ENCODE peak calls at places on chromosomes 1 and 21, in eight cellular contexts. Y, X, E, N, I, G, A and R are unnamed samples.

GRCh38 chr1:153583976-153584375 is 18.3 kb upstream of the S100A2 start:
- DNase-seq in Y (no peak), X (no peak), E (no peak), N (no peak), I (no peak), G (no peak), A (no peak), R (no peak)

GRCh38 chr1:9573723-9574122 is 15.0 kb upstream of the TMEM201 start:
- DNase-seq in Y (no peak), X (no peak), E (no peak), N (no peak), I (no peak), G (no peak), A (no peak), R (no peak)

GRCh38 chr1:51627672-51628071 is 10.8 kb downstream of the OSBPL9 start:
- DNase-seq in Y (no peak), X (peak), E (no peak), N (no peak), I (no peak), G (no peak), A (no peak), R (no peak)

GRCh38 chr1:226185153-226186036 is 1.1 kb downstream of the ACBD3 start:
- DNase-seq in Y (no peak), X (peak), E (no peak), N (no peak), I (no peak), G (no peak), A (no peak), R (no peak)

GRCh38 chr1:239893127-239893731 is 198.5 kb upstream of the FMN2 start:
- DNase-seq in Y (no peak), X (no peak), E (no peak), N (no peak), I (peak), G (no peak), A (no peak), R (no peak)

GRCh38 chr1:184021666-184022198 is 15.8 kb downstream of the COLGALT2 start:
- DNase-seq in Y (no peak), X (no peak), E (no peak), N (no peak), I (no peak), G (no peak), A (no peak), R (no peak)

GRCh38 chr1:5507340-5507739 is 484.9 kb downstream of the NPHP4 start:
- DNase-seq in Y (no peak), X (no peak), E (no peak), N (no peak), I (no peak), G (no peak), A (no peak), R (no peak)

GRCh38 chr1:109040627-109041613 is 982 bp downstream of the WDR47 start:
- DNase-seq in Y (peak), X (peak), E (no peak), N (peak), I (peak), G (peak), A (peak), R (no peak)

GRCh38 chr1:93738075-93738622 is 56.5 kb upstream of the BCAR3 start:
- DNase-seq in Y (no peak), X (no peak), E (no peak), N (no peak), I (no peak), G (no peak), A (no peak), R (no peak)

GRCh38 chr1:241531195-241532172 is 694 bp upstream of the KMO start:
- DNase-seq in Y (no peak), X (peak), E (no peak), N (no peak), I (no peak), G (no peak), A (no peak), R (no peak)

GRCh38 chr1:42765271-42765670 is 1.6 kb downstream of the P3H1 start:
- DNase-seq in Y (no peak), X (peak), E (no peak), N (no peak), I (no peak), G (no peak), A (no peak), R (no peak)

GRCh38 chr1:42767510-42767924 is 468 bp downstream of the C1orf50 start:
- DNase-seq in Y (no peak), X (no peak), E (no peak), N (no peak), I (no peak), G (no peak), A (no peak), R (no peak)

GRCh38 chr1:42765832-42766722 is 751 bp downstream of the P3H1 start:
- DNase-seq in Y (peak), X (peak), E (peak), N (peak), I (peak), G (peak), A (no peak), R (peak)

GRCh38 chr1:42768172-42768571 is 1.1 kb downstream of the C1orf50 start:
- DNase-seq in Y (no peak), X (no peak), E (no peak), N (no peak), I (no peak), G (no peak), A (no peak), R (no peak)

GRCh38 chr1:42766723-42767509 is at the start of the genes C1orf50 and P3H1:
- DNase-seq in Y (peak), X (peak), E (peak), N (peak), I (peak), G (peak), A (peak), R (peak)
- TF ChIP-seq POLR2A in Y (peak), X (peak), E (peak), N (peak), I (peak), G (peak), A (peak), R (peak)

DNA sequence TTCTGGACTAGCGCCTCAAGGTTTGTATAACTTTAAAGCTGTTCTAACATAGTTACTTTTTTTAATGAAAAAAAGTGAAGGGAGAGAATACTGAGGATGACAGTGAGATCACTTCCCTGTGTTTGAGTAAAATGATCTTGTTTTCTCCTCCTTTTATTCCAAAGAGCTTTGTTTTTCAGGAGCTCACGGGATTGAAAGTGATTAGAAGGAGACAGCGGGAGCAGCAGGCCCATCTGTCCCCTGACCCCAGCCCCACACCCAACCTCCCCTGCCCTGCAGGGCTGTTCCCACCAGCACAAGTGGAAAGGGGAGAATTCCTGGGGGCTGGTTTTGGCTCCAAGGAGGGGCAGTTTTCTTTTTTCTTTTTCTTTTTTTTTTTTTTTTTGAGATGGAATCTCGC is 2.1 kb upstream of the DNMT3L start:
- DNase-seq in Y (no peak), X (no peak), E (no peak), N (no peak), I (no peak), G (no peak), A (no peak), R (no peak)
- TF ChIP-seq CTCF in Y (no peak), X (no peak), E (no peak), N (no peak), I (no peak), G (no peak), A (no peak), R (no peak)

GRCh38 chr1:223334156-223334555 is 29.8 kb downstream of the SUSD4 start:
- DNase-seq in Y (no peak), X (no peak), E (no peak), N (no peak), I (no peak), G (no peak), A (no peak), R (no peak)
- TF ChIP-seq POLR2A in Y (no peak), X (no peak), E (no peak), N (no peak), I (no peak), G (no peak), A (no peak), R (no peak)

DNA sequence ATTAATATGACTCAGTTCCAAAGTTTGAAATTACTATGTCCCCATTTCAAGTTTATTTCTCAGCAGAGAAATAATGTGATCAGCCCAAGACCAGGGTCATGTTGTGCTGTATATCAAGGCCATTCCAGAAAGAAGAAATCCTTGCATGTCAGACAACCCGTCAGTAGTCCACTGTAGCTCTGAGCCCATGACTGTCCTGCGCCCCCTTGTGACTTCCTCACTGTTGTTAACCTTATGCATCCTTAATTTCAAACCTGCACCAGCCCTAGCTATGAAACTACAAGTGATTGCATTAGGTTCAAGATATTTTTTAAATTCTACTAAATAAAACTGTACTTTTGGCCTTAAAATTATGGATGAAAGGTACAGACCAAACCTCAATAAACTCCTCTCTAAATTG is 133.0 kb downstream of the LRRC7 start:
- DNase-seq in Y (no peak), X (peak), E (no peak), N (no peak), I (peak), G (no peak), A (no peak), R (no peak)
- TF ChIP-seq CTCF in Y (no peak), X (peak), E (no peak), N (no peak), I (peak), G (no peak), A (no peak), R (no peak)

GRCh38 chr1:235367000-235367908 is at the start of gene TBCE:
- DNase-seq in Y (peak), X (peak), E (peak), N (peak), I (peak), G (peak), A (peak), R (peak)
- TF ChIP-seq POLR2A in Y (peak), X (peak), E (no peak), N (peak), I (peak), G (peak), A (peak), R (no peak)

GRCh38 chr1:210233216-210233494 is 559 bp downstream of the SERTAD4 start:
- DNase-seq in Y (no peak), X (peak), E (no peak), N (peak), I (no peak), G (no peak), A (no peak), R (peak)

GRCh38 chr1:210231846-210232523 is 611 bp upstream of the SERTAD4 start:
- DNase-seq in Y (no peak), X (no peak), E (no peak), N (peak), I (no peak), G (peak), A (no peak), R (no peak)

GRCh38 chr1:210233495-210234253 is 1.1 kb downstream of the SERTAD4 start:
- DNase-seq in Y (peak), X (peak), E (no peak), N (peak), I (peak), G (peak), A (no peak), R (peak)

GRCh38 chr1:210234254-210234747 is 1.7 kb downstream of the SERTAD4 start:
- DNase-seq in Y (no peak), X (peak), E (no peak), N (no peak), I (no peak), G (peak), A (no peak), R (no peak)

DNA sequence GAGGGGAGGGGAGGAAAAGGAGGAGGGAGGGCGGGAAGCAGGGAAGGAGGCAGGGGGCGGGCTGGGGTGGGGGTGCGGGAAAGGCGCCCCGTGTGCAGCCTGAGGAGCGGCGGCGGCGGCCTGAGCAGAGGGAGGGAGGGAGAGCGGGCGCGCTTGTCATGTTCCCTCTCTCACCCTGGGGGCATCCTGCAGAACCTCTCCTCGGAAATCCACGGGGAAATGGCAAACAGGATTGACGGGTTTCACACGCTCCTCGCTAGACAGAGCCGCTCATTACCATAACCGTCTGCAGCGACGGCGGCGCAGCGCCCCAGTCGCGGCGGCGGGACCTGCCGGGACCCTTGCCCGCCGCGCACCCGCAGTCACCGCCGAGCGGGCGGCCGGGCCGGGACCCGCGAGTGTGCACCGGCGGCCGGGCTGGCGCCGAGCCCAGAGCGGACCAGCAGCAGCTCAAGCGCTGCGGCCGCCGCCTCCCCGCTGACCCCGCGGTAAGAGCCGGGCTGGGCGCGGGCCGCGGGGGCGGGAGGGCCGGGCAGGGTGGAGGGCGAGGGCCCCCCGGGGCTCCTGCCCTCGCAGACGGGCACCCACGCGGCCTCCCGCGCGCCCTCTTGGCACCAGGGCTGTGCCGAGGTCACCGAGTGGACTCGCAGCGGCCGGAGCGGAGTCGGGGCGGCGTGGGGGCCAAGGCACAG is at the start of gene SERTAD4:
- DNase-seq in Y (peak), X (peak), E (peak), N (peak), I (peak), G (peak), A (no peak), R (peak)
- TF ChIP-seq CTCF in Y (no peak), X (no peak), E (no peak), N (no peak), I (no peak), G (no peak), A (no peak), R (no peak)

DNA sequence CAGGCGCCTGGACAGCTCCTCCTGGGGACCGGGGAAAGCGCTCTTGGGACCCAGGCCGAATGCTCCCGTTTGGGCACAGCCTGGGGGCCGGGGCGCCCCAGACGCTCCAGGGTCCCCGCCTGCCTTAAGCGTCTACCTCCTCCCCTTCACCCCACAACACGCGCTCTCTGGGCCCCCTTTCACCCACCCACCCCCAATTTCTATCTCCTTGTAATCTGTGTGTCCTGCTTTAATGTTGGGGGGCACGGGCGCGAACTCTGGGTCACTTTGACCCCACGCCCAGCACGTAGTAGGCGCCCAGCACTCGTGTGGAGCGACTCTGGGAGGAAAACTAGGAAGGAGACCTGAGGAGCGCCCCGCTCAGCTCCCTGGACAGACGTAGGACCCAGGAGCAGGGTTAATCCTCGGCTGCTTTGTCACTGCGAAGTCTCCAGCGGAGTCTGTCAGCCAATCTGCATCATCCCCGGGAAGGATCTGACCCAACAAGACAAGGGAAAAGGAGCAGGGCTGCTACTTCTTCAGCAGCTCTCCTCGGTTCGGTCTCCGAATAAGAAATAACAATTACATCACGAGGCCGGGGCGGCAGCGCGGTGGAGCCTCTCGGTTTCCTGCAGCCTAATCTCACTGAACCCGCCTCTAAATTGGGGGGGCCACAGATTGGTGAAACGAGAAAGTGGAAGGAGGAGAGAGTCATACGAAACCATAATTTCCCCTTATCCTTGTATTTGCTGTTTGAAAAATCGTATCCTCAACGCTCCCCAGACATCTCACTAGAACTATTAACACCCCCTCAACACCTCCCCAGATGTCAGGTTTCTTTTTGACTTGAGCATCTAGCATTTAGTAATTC is 806 bp upstream of the NRIP1 start:
- DNase-seq in Y (peak), X (peak), E (peak), N (peak), I (peak), G (peak), A (peak), R (peak)
- TF ChIP-seq POLR2A in Y (peak), X (peak), E (peak), N (peak), I (peak), G (peak), A (peak), R (peak)

GRCh38 chr21:27831821-27832569 is 865.1 kb upstream of the ADAMTS5 start:
- DNase-seq in Y (no peak), X (no peak), E (no peak), N (no peak), I (no peak), G (no peak), A (no peak), R (no peak)
- TF ChIP-seq CTCF in Y (no peak), X (no peak), E (no peak), N (no peak), I (no peak), G (no peak), A (no peak), R (no peak)

GRCh38 chr1:150601540-150601939 is 22.1 kb upstream of the MCL1 start:
- DNase-seq in Y (no peak), X (no peak), E (no peak), N (no peak), I (no peak), G (no peak), A (no peak), R (no peak)

GRCh38 chr1:150606743-150607142 is 22.7 kb downstream of the ENSA start:
- DNase-seq in Y (no peak), X (no peak), E (no peak), N (no peak), I (no peak), G (no peak), A (no peak), R (no peak)

GRCh38 chr1:150609726-150610125 is 19.7 kb downstream of the ENSA start:
- DNase-seq in Y (no peak), X (peak), E (no peak), N (no peak), I (no peak), G (no peak), A (no peak), R (no peak)

GRCh38 chr1:150604226-150604588 is 24.8 kb upstream of the MCL1 start:
- DNase-seq in Y (no peak), X (no peak), E (no peak), N (no peak), I (no peak), G (no peak), A (no peak), R (no peak)
- TF ChIP-seq POLR2A in Y (no peak), X (no peak), E (no peak), N (no peak), I (no peak), G (no peak), A (no peak), R (no peak)

DNA sequence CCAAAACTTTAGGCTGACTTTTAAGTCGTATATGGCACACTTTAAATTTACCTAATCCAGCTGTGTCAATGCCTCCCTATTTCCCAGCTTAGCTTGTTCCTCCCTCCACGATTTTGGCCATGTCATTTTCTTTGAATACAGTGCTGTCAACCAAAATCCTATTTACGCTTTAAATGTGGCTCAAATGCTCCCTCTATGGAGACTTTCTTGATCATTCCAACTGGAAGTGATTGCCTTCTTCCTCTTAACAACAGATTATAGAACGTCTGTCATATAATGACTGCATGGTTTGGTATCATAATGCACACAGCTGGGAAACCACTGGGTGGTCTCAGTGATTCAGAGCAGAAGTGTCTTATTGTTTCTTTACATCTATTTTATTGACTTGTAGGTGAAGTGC is 18.9 kb upstream of the BATF3 start:
- DNase-seq in Y (no peak), X (peak), E (no peak), N (no peak), I (no peak), G (no peak), A (no peak), R (no peak)
- TF ChIP-seq CTCF in Y (no peak), X (no peak), E (no peak), N (no peak), I (no peak), G (no peak), A (no peak), R (no peak)